ENCODE peak calls at places on chromosome X, in seven cellular contexts. D is IMR-90, W is HepG2, N is H1, S is A549, G is K562, R is SK-N-SH. J is an unnamed sample.

GRCh38 chrX:154452823-154453222 is 5.3 kb upstream of the PLXNA3 start:
- DNase-seq in R (no peak), N (no peak), D (no peak), S (no peak), G (no peak), W (no peak), J (no peak)

GRCh38 chrX:154021131-154021611 is 1.5 kb upstream of the IRAK1 start:
- DNase-seq in S (no peak), R (no peak), W (no peak), G (peak; percentile 25), N (no peak), D (peak; percentile 56), J (no peak)

GRCh38 chrX:9767375-9767774 is 1.7 kb upstream of the GPR143 start:
- DNase-seq in G (no peak), N (no peak), D (no peak), S (no peak), R (no peak), W (peak; percentile 31), J (no peak)

GRCh38 chrX:149628280-149628679 is 3.3 kb downstream of the TMEM185A start:
- DNase-seq in G (no peak), W (no peak), R (no peak), N (no peak), S (no peak), D (no peak), J (no peak)

GRCh38 chrX:1537031-1537715 is at the start of gene P2RY8:
- DNase-seq in G (no peak), D (no peak), R (no peak), W (peak; percentile 84), N (no peak), S (peak; percentile 32), J (peak; percentile 75)

GRCh38 chrX:12903646-12904045 is 2.8 kb upstream of the TLR8 start:
- DNase-seq in N (no peak), S (no peak), D (peak; percentile 24), G (no peak), W (no peak), R (no peak), J (no peak)

GRCh38 chrX:19886375-19886774 is 1.0 kb downstream of the SH3KBP1 start:
- DNase-seq in G (no peak), D (no peak), N (no peak), R (no peak), W (peak; percentile 27), S (no peak), J (no peak)

GRCh38 chrX:46367491-46367890 is 177.7 kb downstream of the ZNF674 start:
- DNase-seq in G (no peak), S (no peak), D (no peak), W (no peak), N (no peak), R (no peak), J (no peak)

GRCh38 chrX:41604154-41604553 is 84.6 kb upstream of the GPR34 start:
- DNase-seq in D (no peak), S (no peak), G (no peak), R (no peak), N (no peak), W (no peak), J (no peak)

GRCh38 chrX:41602946-41603345 is 85.8 kb upstream of the GPR34 start:
- DNase-seq in N (no peak), W (no peak), S (no peak), D (peak; percentile 9), G (no peak), R (no peak), J (no peak)

GRCh38 chrX:41600266-41600665 is 88.5 kb upstream of the GPR34 start:
- DNase-seq in D (peak; percentile 68), N (no peak), W (no peak), R (no peak), G (no peak), S (no peak), J (no peak)

GRCh38 chrX:41605144-41605543 is 83.6 kb upstream of the GPR34 start:
- DNase-seq in G (no peak), W (no peak), R (no peak), S (no peak), D (no peak), N (no peak), J (no peak)

GRCh38 chrX:41603591-41603990 is 85.2 kb upstream of the GPR34 start:
- DNase-seq in W (no peak), G (no peak), D (no peak), N (no peak), R (no peak), S (no peak), J (no peak)
- TF ChIP-seq RFX5 in W (no peak), G (no peak), D (no peak), N (no peak), R (no peak), S (no peak), J (no peak)

DNA sequence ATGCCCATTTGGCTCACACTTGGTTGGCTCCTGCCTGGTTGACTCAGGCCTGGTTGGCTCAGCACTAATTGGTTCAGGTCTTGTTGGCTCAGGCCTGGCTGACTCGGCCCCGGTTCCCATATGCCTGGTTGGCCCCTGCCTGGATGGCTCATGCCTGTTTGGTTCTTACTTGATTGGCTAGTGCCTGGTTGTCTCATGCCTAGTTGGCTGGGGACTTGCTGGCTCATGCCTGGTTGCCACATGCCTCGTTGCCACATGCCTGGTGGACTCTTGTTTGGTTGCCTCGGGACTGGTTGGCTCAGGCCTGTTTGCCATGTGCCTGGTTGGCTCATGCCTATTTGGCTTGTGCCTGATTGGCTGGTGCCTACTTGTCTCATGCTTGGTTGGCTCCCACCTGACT is 103.7 kb downstream of the APOOL start:
- DNase-seq in N (no peak), R (no peak), D (no peak), G (no peak), W (no peak), S (no peak), J (no peak)
- TF ChIP-seq RFX5 in N (no peak), R (no peak), D (no peak), G (no peak), W (no peak), S (no peak), J (no peak)

GRCh38 chrX:41300758-41301437 is 33.1 kb upstream of the DDX3X start:
- DNase-seq in N (no peak), D (peak; percentile 72), R (no peak), S (no peak), G (no peak), W (no peak), J (no peak)
- TF ChIP-seq RFX5 in N (no peak), D (no peak), R (no peak), S (no peak), G (no peak), W (no peak), J (no peak)

GRCh38 chrX:55187281-55187680 is 32.9 kb upstream of the PAGE5 start:
- DNase-seq in G (no peak), W (no peak), S (no peak), D (no peak), N (no peak), R (no peak), J (no peak)
- TF ChIP-seq RFX5 in G (no peak), W (no peak), S (no peak), D (no peak), N (no peak), R (no peak), J (no peak)